ENCODE peak calls at places on chromosomes 2 and 18, in six cellular contexts. C is fibroblast of mammary gland, D is endothelial cell, Q is Calu3, O is brain microvascular endothelial cell, A is A549. E is an unnamed sample.

GRCh38 chr18:56038258-56039030 is 450.5 kb upstream of the TCF4 start:
- DNase-seq in C (no peak), D (no peak), Q (peak), O (no peak), A (no peak), E (no peak)

GRCh38 chr2:71631411-71631931 is 178.1 kb downstream of the DYSF start:
- DNase-seq in C (peak), D (no peak), Q (no peak), O (no peak), A (no peak), E (no peak)

GRCh38 chr2:201203916-201204654 is 21.1 kb downstream of the CASP10 start:
- DNase-seq in C (peak), D (no peak), Q (no peak), O (no peak), A (no peak), E (no peak)

GRCh38 chr2:106167067-106167466 is 27.0 kb downstream of the UXS1 start:
- DNase-seq in C (no peak), D (no peak), Q (no peak), O (no peak), A (no peak), E (no peak)

GRCh38 chr2:188369365-188369764 is 77.7 kb downstream of the GULP1 start:
- DNase-seq in C (peak), D (peak), Q (peak), O (peak), A (peak), E (peak)

GRCh38 chr18:12515550-12515949 is 107.8 kb downstream of the PRELID3A start:
- DNase-seq in C (no peak), D (no peak), Q (no peak), O (no peak), A (no peak), E (no peak)

GRCh38 chr18:27428120-27428519 is 243.0 kb upstream of the CHST9 start:
- DNase-seq in C (no peak), D (no peak), Q (peak), O (no peak), A (no peak), E (no peak)

GRCh38 chr2:234292955-234293228 is 204.0 kb downstream of the ARL4C start:
- DNase-seq in C (no peak), D (no peak), Q (no peak), O (no peak), A (no peak), E (no peak)

GRCh38 chr2:175461839-175462238 is 280.3 kb upstream of the ATP5MC3 start:
- DNase-seq in C (no peak), D (no peak), Q (no peak), O (no peak), A (no peak), E (no peak)

GRCh38 chr2:68590702-68591101 is 52.7 kb upstream of the PROKR1 start:
- DNase-seq in C (no peak), D (no peak), Q (no peak), O (no peak), A (no peak), E (no peak)

GRCh38 chr2:60936757-60937156 is 55.4 kb downstream of the REL start:
- DNase-seq in C (no peak), D (no peak), Q (no peak), O (no peak), A (no peak), E (no peak)

GRCh38 chr2:198157314-198157713 is 352.9 kb downstream of the PLCL1 start:
- DNase-seq in C (no peak), D (no peak), Q (no peak), O (no peak), A (no peak), E (no peak)

GRCh38 chr2:157784169-157784822 is 91.8 kb downstream of the ACVR1 start:
- DNase-seq in C (peak), D (no peak), Q (peak), O (peak), A (peak), E (no peak)

GRCh38 chr2:40204268-40204667 is 247.6 kb downstream of the SLC8A1 start:
- DNase-seq in C (peak), D (no peak), Q (no peak), O (peak), A (no peak), E (no peak)

GRCh38 chr18:49094979-49095632 is 144.3 kb upstream of the SMAD7 start:
- DNase-seq in C (peak), D (no peak), Q (no peak), O (peak), A (peak), E (no peak)

GRCh38 chr2:241907171-241907570 is 37.6 kb downstream of the RTP5 start:
- DNase-seq in C (no peak), D (no peak), Q (no peak), O (no peak), A (no peak), E (no peak)

GRCh38 chr18:9549405-9549804 is 65.0 kb downstream of the PPP4R1 start:
- DNase-seq in C (no peak), D (no peak), Q (peak), O (no peak), A (no peak), E (no peak)
- TF ChIP-seq CTCF in C (peak), D (no peak), Q (no peak), O (peak), A (no peak), E (no peak)

DNA sequence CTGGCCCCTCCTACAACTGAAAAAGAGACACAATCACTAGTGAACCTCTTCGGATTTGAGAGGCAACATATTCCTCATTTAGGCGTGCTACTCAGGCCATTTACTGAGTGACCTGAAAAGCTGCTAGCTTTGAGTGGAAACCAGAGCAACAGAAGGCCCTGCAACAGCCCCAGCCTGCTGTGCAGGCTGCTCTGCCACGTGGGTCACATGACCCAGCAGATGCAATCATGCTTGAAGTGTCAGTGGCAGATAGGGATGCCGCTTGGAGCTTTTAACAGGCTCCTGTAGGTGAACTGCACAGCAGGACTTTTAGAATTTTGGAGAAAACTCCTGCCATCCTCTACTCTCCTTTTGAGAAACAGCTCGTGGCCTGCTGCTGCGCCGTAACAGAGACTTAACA is 578.6 kb upstream of the RAB6C start:
- DNase-seq in C (no peak), D (no peak), Q (no peak), O (no peak), A (no peak), E (no peak)
- TF ChIP-seq CTCF in C (no peak), D (no peak), Q (no peak), O (no peak), A (no peak), E (no peak)

DNA sequence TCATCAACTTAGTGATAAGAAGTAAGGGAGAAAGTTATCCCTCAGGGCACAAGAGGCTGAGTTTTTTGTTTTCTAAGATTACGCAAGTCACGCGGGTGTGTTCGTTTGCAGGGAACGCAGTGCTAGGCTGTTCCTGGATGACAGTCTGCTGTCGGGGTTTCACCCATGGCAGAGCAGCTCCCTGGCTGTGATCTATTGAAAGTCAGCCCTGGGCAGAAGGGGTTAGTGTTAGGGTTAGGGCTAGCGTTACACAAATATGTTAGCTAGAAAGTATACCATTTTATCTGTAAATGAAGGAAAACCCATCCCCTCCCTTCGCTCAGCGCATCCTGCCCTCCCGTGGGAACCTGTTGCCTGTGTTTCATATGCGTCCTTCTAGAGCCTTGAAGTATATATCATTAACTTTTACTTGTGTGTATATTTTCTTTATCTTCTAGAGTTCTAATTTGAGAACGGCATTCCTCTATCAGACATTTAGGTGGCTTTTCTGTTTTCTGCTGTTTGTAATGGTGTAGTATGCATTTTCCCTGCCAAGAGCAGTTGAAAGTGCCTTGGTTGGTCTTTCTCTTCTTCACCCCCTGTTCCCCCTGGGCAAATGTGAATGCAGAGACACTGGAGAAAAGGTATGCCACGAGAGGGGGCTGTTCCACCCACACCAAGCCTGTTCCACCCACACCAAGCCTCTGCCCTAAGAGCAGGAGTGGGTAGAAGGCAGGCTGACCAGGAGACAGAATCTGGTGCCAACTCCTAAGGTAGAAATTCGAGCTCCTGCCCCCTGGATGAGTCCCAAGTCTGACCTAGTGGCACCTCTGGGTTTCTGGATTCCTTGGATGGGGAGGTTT is 47.0 kb downstream of the ARMC9 start:
- DNase-seq in C (no peak), D (no peak), Q (peak), O (no peak), A (peak), E (no peak)
- TF ChIP-seq CTCF in C (peak), D (no peak), Q (no peak), O (peak), A (no peak), E (no peak)

GRCh38 chr2:11048335-11049008 is 106.8 kb upstream of the SLC66A3 start:
- DNase-seq in C (no peak), D (no peak), Q (no peak), O (no peak), A (no peak), E (no peak)
- TF ChIP-seq CTCF in C (no peak), D (no peak), Q (no peak), O (no peak), A (no peak), E (no peak)

GRCh38 chr18:36411745-36412168 is 114.2 kb downstream of the FHOD3 start:
- DNase-seq in C (peak), D (peak), Q (peak), O (peak), A (peak), E (no peak)

GRCh38 chr18:36409779-36410178 is 112.3 kb downstream of the FHOD3 start:
- DNase-seq in C (no peak), D (no peak), Q (no peak), O (no peak), A (no peak), E (no peak)

GRCh38 chr18:36410346-36410745 is 112.8 kb downstream of the FHOD3 start:
- DNase-seq in C (no peak), D (no peak), Q (no peak), O (no peak), A (no peak), E (no peak)

GRCh38 chr18:36415606-36416005 is 118.1 kb downstream of the FHOD3 start:
- DNase-seq in C (no peak), D (no peak), Q (no peak), O (no peak), A (no peak), E (no peak)

DNA sequence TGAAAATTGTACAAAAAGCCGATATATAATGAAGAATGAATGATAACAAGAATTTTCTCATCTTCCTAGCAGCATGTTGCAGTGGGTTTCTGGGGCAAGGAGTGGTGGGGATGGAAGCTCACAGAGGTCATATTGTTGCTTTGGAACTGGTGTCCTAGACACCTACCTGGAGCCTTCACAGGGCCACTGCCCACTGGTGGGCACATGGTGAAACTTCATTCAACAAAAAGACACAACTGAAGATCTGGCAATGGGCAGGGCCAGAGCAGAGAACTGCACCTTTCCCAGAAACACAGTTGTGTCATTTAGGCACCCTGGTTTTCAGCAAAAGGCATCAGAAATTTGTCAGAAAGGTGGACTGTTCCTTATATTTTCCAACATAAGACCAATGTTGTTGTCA is 115.3 kb downstream of the FHOD3 start:
- DNase-seq in C (peak), D (peak), Q (peak), O (no peak), A (peak), E (no peak)
- TF ChIP-seq CTCF in C (peak), D (peak), Q (no peak), O (peak), A (no peak), E (peak)

E was measured in D721Med.